ENCODE peak calls at places on chromosomes 6 and 20, in eight cellular contexts. One of them, this sample, is unnamed.

GRCh38 chr6:30942338-30943060 is 1.7 kb downstream of the MUCL3 start:
- DNase-seq in lower lobe of right lung: peak; percentile 89
- DNase-seq in left ventricle myocardium inferior: peak; percentile 65
- DNase-seq in right lobe of liver: peak; percentile 57
- DNase-seq in left lung: peak; percentile 80
- DNase-seq in hepatocyte: peak; percentile 90
- DNase-seq in ovary: peak; percentile 65
- DNase-seq in Peyer's patch: peak; percentile 81
- DNase-seq in this sample: peak; percentile 75

GRCh38 chr6:64908104-64908503 is 798.9 kb downstream of the EYS start:
- DNase-seq in lower lobe of right lung: no peak
- DNase-seq in left ventricle myocardium inferior: no peak
- DNase-seq in right lobe of liver: no peak
- DNase-seq in left lung: no peak
- DNase-seq in hepatocyte: no peak
- DNase-seq in ovary: no peak
- DNase-seq in Peyer's patch: no peak
- DNase-seq in this sample: no peak

GRCh38 chr6:3654898-3655297 is 96.6 kb downstream of the PXDC1 start:
- DNase-seq in lower lobe of right lung: no peak
- DNase-seq in left ventricle myocardium inferior: no peak
- DNase-seq in right lobe of liver: no peak
- DNase-seq in left lung: no peak
- DNase-seq in hepatocyte: no peak
- DNase-seq in ovary: no peak
- DNase-seq in Peyer's patch: no peak
- DNase-seq in this sample: no peak

GRCh38 chr6:39060467-39061160 is 12.0 kb downstream of the GLP1R start:
- DNase-seq in lower lobe of right lung: no peak
- DNase-seq in left ventricle myocardium inferior: no peak
- DNase-seq in right lobe of liver: no peak
- DNase-seq in left lung: no peak
- DNase-seq in hepatocyte: no peak
- DNase-seq in ovary: no peak
- DNase-seq in Peyer's patch: no peak
- DNase-seq in this sample: no peak

GRCh38 chr6:148761532-148761951 is 14.7 kb downstream of the UST start:
- DNase-seq in lower lobe of right lung: peak; percentile 62
- DNase-seq in left ventricle myocardium inferior: no peak
- DNase-seq in right lobe of liver: no peak
- DNase-seq in left lung: peak; percentile 73
- DNase-seq in hepatocyte: no peak
- DNase-seq in ovary: peak; percentile 33
- DNase-seq in Peyer's patch: peak; percentile 69
- DNase-seq in this sample: peak; percentile 74

GRCh38 chr6:68874747-68875146 is 239.7 kb downstream of the ADGRB3 start:
- DNase-seq in lower lobe of right lung: no peak
- DNase-seq in left ventricle myocardium inferior: no peak
- DNase-seq in right lobe of liver: no peak
- DNase-seq in left lung: no peak
- DNase-seq in hepatocyte: no peak
- DNase-seq in ovary: no peak
- DNase-seq in Peyer's patch: no peak
- DNase-seq in this sample: no peak

GRCh38 chr6:170344631-170345576 is 38.3 kb downstream of the FAM120B start:
- DNase-seq in lower lobe of right lung: no peak
- DNase-seq in left ventricle myocardium inferior: no peak
- DNase-seq in right lobe of liver: no peak
- DNase-seq in left lung: no peak
- DNase-seq in hepatocyte: no peak
- DNase-seq in ovary: no peak
- DNase-seq in Peyer's patch: no peak
- DNase-seq in this sample: no peak

GRCh38 chr6:39057251-39058155 is 8.9 kb downstream of the GLP1R start:
- DNase-seq in lower lobe of right lung: no peak
- DNase-seq in left ventricle myocardium inferior: no peak
- DNase-seq in right lobe of liver: no peak
- DNase-seq in left lung: no peak
- DNase-seq in hepatocyte: no peak
- DNase-seq in ovary: no peak
- DNase-seq in Peyer's patch: no peak
- DNase-seq in this sample: no peak

GRCh38 chr20:38427655-38428023 is 7.5 kb downstream of the SNHG17 start:
- DNase-seq in lower lobe of right lung: no peak
- DNase-seq in left ventricle myocardium inferior: no peak
- DNase-seq in right lobe of liver: no peak
- DNase-seq in left lung: no peak
- DNase-seq in hepatocyte: no peak
- DNase-seq in ovary: no peak
- DNase-seq in Peyer's patch: no peak
- DNase-seq in this sample: no peak

DNA sequence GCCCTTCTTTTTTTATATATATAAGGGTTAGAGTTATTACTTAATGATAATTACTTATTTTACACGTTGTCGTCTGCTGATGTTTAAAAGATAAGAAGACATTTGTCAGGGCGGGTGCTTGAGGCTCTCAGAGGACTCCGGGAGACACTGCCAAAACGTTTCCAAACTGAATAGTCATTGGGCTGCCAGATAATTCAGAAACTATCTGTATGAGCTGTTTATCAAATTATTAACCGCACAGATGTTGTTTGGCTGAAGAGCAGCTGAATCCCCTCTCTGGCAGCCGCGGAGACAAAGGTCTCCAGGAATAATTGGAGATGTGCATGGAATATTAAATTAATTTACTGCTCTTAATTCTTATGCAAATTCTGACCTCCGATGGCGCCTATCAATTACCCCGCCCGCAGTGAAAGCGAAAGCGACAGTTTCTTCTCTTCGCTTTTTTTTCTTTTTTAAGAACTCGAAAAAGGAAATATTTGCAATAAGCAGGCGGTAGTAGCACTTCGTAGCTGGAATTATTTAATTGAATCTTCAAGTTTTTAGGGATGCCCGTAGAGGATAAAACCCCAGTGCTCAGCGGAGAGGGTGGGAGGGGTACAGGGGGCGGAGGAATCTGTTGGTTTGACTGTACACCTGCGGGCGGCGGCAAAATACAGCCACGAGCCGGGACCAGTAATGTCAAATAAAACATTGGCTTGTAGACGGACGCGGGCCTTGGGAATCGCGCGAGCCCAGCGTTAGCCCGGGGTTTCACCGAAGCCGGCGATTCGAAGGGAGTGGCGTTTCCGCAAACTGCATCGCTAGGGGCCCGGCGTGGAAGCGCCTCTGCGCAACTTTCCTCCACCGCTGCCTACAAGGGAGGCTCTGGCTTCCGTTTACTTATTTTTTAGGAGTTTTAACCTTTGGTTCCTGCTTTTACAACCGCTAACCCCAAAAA is 6.2 kb downstream of the LINC00237 start:
- DNase-seq in lower lobe of right lung: peak; percentile 80
- DNase-seq in left ventricle myocardium inferior: peak; percentile 40
- DNase-seq in right lobe of liver: no peak
- DNase-seq in left lung: peak; percentile 63
- DNase-seq in hepatocyte: peak; percentile 19
- DNase-seq in ovary: no peak
- DNase-seq in Peyer's patch: peak; percentile 73
- DNase-seq in this sample: peak; percentile 49
- TF ChIP-seq CTCF in lower lobe of right lung: no peak
- TF ChIP-seq CTCF in left ventricle myocardium inferior: no peak
- TF ChIP-seq CTCF in right lobe of liver: no peak
- TF ChIP-seq CTCF in left lung: no peak
- TF ChIP-seq CTCF in hepatocyte: no peak
- TF ChIP-seq CTCF in ovary: no peak
- TF ChIP-seq CTCF in Peyer's patch: no peak
- TF ChIP-seq CTCF in this sample: no peak

DNA sequence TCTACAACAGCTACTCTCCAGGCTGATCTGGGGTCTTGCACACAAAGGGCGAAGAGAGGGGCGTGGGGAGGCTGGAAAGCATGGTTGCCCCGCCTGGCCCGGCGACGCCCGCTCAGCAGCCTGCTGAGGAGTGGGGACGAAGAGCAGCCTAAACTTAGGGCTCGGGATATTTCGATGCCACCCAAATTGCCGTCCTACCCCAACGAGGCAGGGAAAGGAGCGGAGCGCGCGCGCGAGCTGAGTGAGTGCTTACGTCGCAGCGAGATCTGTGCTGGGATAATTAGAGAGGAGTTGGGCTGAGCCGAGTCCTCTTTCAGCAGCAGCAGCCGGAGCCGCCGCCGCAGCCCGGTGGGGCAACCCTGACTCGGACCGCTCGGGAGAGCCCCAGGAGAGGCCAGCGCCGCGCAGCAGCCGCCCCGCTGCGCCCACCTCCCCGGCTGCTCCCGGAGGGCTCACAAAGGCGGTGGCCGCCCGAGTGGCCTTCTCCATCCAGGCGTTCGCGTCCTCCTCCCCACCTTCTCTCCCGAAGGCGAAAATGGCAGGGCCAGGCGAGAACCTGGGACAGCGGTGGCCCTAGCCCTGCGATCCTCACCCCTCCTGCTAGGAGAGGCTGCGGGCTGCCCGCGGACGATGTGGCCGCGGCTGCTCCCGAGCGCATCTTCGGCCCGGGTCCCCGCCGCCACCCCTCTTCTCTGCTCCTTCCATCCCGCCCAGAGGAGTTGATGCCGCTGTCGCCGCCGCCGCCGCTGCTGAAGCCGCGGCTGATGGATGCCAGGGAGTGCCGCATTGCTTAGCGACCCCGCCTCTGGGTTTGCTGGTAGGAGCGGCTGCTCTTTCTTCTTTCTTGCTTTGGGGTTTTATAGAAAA is at the start of gene CLVS2:
- DNase-seq in lower lobe of right lung: no peak
- DNase-seq in left ventricle myocardium inferior: no peak
- DNase-seq in right lobe of liver: no peak
- DNase-seq in left lung: no peak
- DNase-seq in hepatocyte: peak; percentile 37
- DNase-seq in ovary: no peak
- DNase-seq in Peyer's patch: no peak
- DNase-seq in this sample: no peak
- H3K4me3 ChIP-seq in lower lobe of right lung: peak within 1 kb of the TSS; percentile 36
- H3K4me3 ChIP-seq in left ventricle myocardium inferior: peak within 1 kb of the TSS; percentile 62
- H3K4me3 ChIP-seq in right lobe of liver: no peak within 1 kb of the TSS
- H3K4me3 ChIP-seq in left lung: peak within 1 kb of the TSS; percentile 15
- H3K4me3 ChIP-seq in hepatocyte: peak within 1 kb of the TSS; percentile 34
- H3K4me3 ChIP-seq in ovary: peak within 1 kb of the TSS; percentile 46
- H3K4me3 ChIP-seq in Peyer's patch: no peak within 1 kb of the TSS
- H3K4me3 ChIP-seq in this sample: no peak within 1 kb of the TSS

GRCh38 chr6:62652692-62653328 is 366.8 kb upstream of the KHDRBS2 start:
- DNase-seq in lower lobe of right lung: no peak
- DNase-seq in left ventricle myocardium inferior: no peak
- DNase-seq in right lobe of liver: no peak
- DNase-seq in left lung: no peak
- DNase-seq in hepatocyte: no peak
- DNase-seq in ovary: no peak
- DNase-seq in Peyer's patch: no peak
- DNase-seq in this sample: no peak
- H3K9me3 ChIP-seq in lower lobe of right lung: peaks cover 47% of the 10 kb centered on the region
- H3K9me3 ChIP-seq in left ventricle myocardium inferior: peaks cover 91% of the 10 kb centered on the region
- H3K9me3 ChIP-seq in right lobe of liver: peaks cover 15% of the 10 kb centered on the region
- H3K9me3 ChIP-seq in left lung: peaks cover 90% of the 10 kb centered on the region
- H3K9me3 ChIP-seq in hepatocyte: peaks cover 9% of the 10 kb centered on the region
- H3K9me3 ChIP-seq in ovary: peaks cover 8% of the 10 kb centered on the region
- H3K9me3 ChIP-seq in Peyer's patch: peaks cover 24% of the 10 kb centered on the region
- H3K9me3 ChIP-seq in this sample: peaks cover 60% of the 10 kb centered on the region

GRCh38 chr6:135642912-135643311 is 145.4 kb upstream of the AHI1 start:
- DNase-seq in lower lobe of right lung: no peak
- DNase-seq in left ventricle myocardium inferior: no peak
- DNase-seq in right lobe of liver: no peak
- DNase-seq in left lung: no peak
- DNase-seq in hepatocyte: no peak
- DNase-seq in ovary: no peak
- DNase-seq in Peyer's patch: no peak
- DNase-seq in this sample: no peak
- TF ChIP-seq CTCF in lower lobe of right lung: no peak
- TF ChIP-seq CTCF in left ventricle myocardium inferior: no peak
- TF ChIP-seq CTCF in right lobe of liver: no peak
- TF ChIP-seq CTCF in left lung: no peak
- TF ChIP-seq CTCF in hepatocyte: no peak
- TF ChIP-seq CTCF in ovary: no peak
- TF ChIP-seq CTCF in Peyer's patch: no peak
- TF ChIP-seq CTCF in this sample: no peak

GRCh38 chr20:884983-885952 is 30.9 kb downstream of the ANGPT4 start:
- DNase-seq in lower lobe of right lung: no peak
- DNase-seq in left ventricle myocardium inferior: peak; percentile 57
- DNase-seq in right lobe of liver: no peak
- DNase-seq in left lung: peak; percentile 43
- DNase-seq in hepatocyte: peak; percentile 72
- DNase-seq in ovary: peak; percentile 60
- DNase-seq in Peyer's patch: no peak
- DNase-seq in this sample: peak; percentile 5
- H3K4me3 ChIP-seq in lower lobe of right lung: no peak overlapping the region
- H3K4me3 ChIP-seq in left ventricle myocardium inferior: no peak overlapping the region
- H3K4me3 ChIP-seq in right lobe of liver: no peak overlapping the region
- H3K4me3 ChIP-seq in left lung: no peak overlapping the region
- H3K4me3 ChIP-seq in hepatocyte: no peak overlapping the region
- H3K4me3 ChIP-seq in ovary: no peak overlapping the region
- H3K4me3 ChIP-seq in Peyer's patch: no peak overlapping the region
- H3K4me3 ChIP-seq in this sample: no peak overlapping the region